ENCODE peak calls at places on chromosomes 12 and 14, in five cellular contexts. One of them, this sample, is unnamed.

GRCh38 chr14:104131968-104132732 is 6.2 kb upstream of the KIF26A start:
- DNase-seq in AG09309: no peak
- DNase-seq in GM12865: no peak
- DNase-seq in Panc1: no peak
- DNase-seq in neural crest cell: no peak
- DNase-seq in this sample: no peak

GRCh38 chr14:71206766-71207371 is 299.6 kb downstream of the PCNX1 start:
- DNase-seq in AG09309: peak; percentile 79
- DNase-seq in GM12865: no peak
- DNase-seq in Panc1: no peak
- DNase-seq in neural crest cell: no peak
- DNase-seq in this sample: peak; percentile 90

GRCh38 chr12:9143137-9143536 is 27.4 kb upstream of the A2M start:
- DNase-seq in neural crest cell: no peak
- DNase-seq in AG09309: no peak
- DNase-seq in Panc1: no peak
- DNase-seq in GM12865: no peak
- DNase-seq in this sample: no peak

GRCh38 chr12:126051611-126052107 is 986.4 kb downstream of the AACS start:
- DNase-seq in Panc1: no peak
- DNase-seq in GM12865: no peak
- DNase-seq in AG09309: peak; percentile 27
- DNase-seq in neural crest cell: no peak
- DNase-seq in this sample: peak; percentile 6

GRCh38 chr14:87241018-87241779 is 751.8 kb downstream of the GALC start:
- DNase-seq in neural crest cell: no peak
- DNase-seq in Panc1: no peak
- DNase-seq in AG09309: no peak
- DNase-seq in GM12865: no peak
- DNase-seq in this sample: no peak

GRCh38 chr12:18148961-18149360 is 59.0 kb upstream of the RERGL start:
- DNase-seq in GM12865: no peak
- DNase-seq in AG09309: no peak
- DNase-seq in Panc1: no peak
- DNase-seq in neural crest cell: no peak
- DNase-seq in this sample: no peak

GRCh38 chr12:69840727-69841126 is 15.7 kb downstream of the MYRFL start:
- DNase-seq in Panc1: no peak
- DNase-seq in GM12865: no peak
- DNase-seq in AG09309: no peak
- DNase-seq in neural crest cell: no peak
- DNase-seq in this sample: no peak

GRCh38 chr14:98957211-98958047 is 314.6 kb downstream of the BCL11B start:
- DNase-seq in GM12865: no peak
- DNase-seq in AG09309: peak; percentile 14
- DNase-seq in Panc1: no peak
- DNase-seq in neural crest cell: no peak
- DNase-seq in this sample: peak; percentile 92

GRCh38 chr14:64696355-64696844 is 7.8 kb upstream of the PLEKHG3 start:
- DNase-seq in AG09309: no peak
- DNase-seq in Panc1: no peak
- DNase-seq in neural crest cell: no peak
- DNase-seq in GM12865: no peak
- DNase-seq in this sample: no peak

GRCh38 chr12:6336859-6337744 is 4.8 kb downstream of the TNFRSF1A start:
- DNase-seq in neural crest cell: no peak
- DNase-seq in Panc1: no peak
- DNase-seq in AG09309: no peak
- DNase-seq in GM12865: peak; percentile 66
- DNase-seq in this sample: no peak

GRCh38 chr12:7806863-7807487 is 17.8 kb downstream of the NANOG start:
- DNase-seq in neural crest cell: peak; percentile 78
- DNase-seq in Panc1: peak; percentile 53
- DNase-seq in AG09309: peak; percentile 34
- DNase-seq in GM12865: peak; percentile 67
- DNase-seq in this sample: peak; percentile 67
- TF ChIP-seq CTCF in neural crest cell: peak; percentile 100
- TF ChIP-seq CTCF in Panc1: peak; percentile 83
- TF ChIP-seq CTCF in AG09309: peak; percentile 90
- TF ChIP-seq CTCF in GM12865: peak; percentile 94
- TF ChIP-seq CTCF in this sample: peak; percentile 99

GRCh38 chr12:3469711-3470110 is 21.3 kb upstream of the PRMT8 start:
- DNase-seq in GM12865: no peak
- DNase-seq in Panc1: no peak
- DNase-seq in neural crest cell: no peak
- DNase-seq in AG09309: no peak
- DNase-seq in this sample: no peak
- TF ChIP-seq CTCF in GM12865: no peak
- TF ChIP-seq CTCF in Panc1: no peak
- TF ChIP-seq CTCF in neural crest cell: no peak
- TF ChIP-seq CTCF in AG09309: no peak
- TF ChIP-seq CTCF in this sample: no peak

GRCh38 chr14:22226381-22226780 is 362.6 kb downstream of the DAD1 start:
- DNase-seq in Panc1: no peak
- DNase-seq in GM12865: peak; percentile 29
- DNase-seq in neural crest cell: no peak
- DNase-seq in AG09309: no peak
- DNase-seq in this sample: no peak
- TF ChIP-seq CTCF in Panc1: peak; percentile 19
- TF ChIP-seq CTCF in GM12865: peak; percentile 21
- TF ChIP-seq CTCF in neural crest cell: no peak
- TF ChIP-seq CTCF in AG09309: peak; percentile 4
- TF ChIP-seq CTCF in this sample: no peak

DNA sequence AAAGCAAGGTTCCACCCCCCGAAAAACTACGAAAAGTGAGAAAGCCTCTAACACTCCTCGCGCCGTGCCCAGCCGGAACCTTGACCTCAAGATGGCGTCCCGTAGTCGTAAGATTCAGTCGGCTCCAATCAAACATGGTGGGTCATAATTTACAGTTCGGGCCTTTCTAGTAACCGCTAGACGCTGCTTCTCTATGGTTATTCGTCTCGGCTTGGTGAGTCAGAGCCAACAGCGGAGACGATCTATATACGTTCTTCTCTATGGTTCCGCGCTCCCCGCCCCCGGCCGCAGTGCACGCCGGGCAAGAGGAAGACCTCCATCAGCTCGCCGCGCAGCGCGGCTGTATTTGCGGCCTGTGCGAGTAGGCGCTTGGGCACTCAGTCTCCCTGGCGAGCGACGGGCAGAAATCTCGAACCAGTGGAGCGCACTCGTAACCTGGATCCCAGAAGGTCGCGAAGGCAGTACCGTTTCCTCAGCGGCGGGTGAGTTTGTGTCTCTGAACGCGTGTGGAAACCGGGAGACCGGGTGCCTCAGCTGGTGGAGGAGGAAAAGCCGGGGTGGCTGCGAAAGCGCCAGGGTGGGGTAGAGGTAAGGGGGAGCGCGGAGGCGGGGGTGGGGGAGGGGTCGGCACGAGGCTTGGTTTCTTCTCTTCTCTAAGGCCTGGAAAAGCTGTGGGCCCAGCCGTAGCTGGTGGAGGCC is at the start of gene RBM25:
- DNase-seq in Panc1: peak; percentile 88
- DNase-seq in GM12865: peak; percentile 99
- DNase-seq in AG09309: peak; percentile 97
- DNase-seq in neural crest cell: peak; percentile 94
- DNase-seq in this sample: peak; percentile 99
- TF ChIP-seq CTCF in Panc1: no peak
- TF ChIP-seq CTCF in GM12865: no peak
- TF ChIP-seq CTCF in AG09309: no peak
- TF ChIP-seq CTCF in neural crest cell: no peak
- TF ChIP-seq CTCF in this sample: no peak

DNA sequence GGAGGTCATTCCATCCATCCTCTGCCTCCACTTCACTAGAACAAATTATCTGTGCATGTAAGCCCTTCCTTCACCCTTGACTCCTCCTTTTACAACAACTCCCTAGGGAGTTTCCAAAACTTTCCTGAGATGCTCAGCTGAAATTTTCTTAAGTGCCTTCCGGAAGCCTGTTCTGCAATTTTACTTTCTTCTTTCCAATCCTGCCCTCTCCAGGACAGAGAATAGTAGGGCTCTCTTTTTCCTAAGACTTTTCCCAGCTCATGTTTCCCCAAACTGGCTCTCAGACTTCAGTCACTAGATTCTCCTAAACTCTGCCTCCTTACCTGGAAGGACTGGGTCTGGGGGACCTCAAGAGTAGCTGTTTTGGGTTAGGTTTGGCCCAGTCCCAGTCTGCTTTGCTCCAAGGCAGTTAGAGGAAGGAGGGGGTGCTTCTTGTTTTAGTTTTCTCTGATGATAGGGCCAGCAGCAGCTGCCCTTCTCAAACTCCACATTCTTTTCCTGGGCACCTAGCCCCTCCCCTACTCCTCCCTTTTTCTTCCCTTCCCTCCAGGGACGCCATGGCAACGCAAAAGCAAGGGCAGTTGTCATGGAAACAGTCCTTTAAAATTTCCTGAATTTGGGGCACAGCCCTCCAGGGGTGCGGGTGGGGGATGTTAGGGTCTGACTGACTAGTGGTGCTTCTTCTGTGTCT is 17.1 kb downstream of the PPP1R1A start:
- DNase-seq in Panc1: no peak
- DNase-seq in neural crest cell: no peak
- DNase-seq in AG09309: no peak
- DNase-seq in GM12865: no peak
- DNase-seq in this sample: peak; percentile 59
- TF ChIP-seq CTCF in Panc1: no peak
- TF ChIP-seq CTCF in neural crest cell: no peak
- TF ChIP-seq CTCF in AG09309: no peak
- TF ChIP-seq CTCF in GM12865: no peak
- TF ChIP-seq CTCF in this sample: peak; percentile 53

DNA sequence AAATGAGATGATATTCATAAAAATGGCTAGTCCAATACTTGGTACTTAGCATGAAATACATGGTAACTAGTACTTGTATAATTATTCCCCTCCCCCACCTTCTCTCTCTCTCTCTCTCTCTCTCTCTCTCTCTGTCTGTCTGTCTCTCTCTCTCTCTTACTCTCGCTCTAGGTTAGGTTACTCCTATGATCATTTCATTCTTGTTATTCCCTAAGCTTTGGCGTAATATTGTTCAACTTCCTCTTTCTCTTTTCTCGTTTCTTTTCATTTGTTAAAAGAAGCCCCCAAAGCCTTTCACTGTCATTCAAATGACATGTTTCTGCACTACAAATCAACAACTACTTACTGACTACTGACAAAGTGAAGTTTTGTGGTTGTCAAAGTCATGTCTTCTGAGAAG is 89.8 kb downstream of the GRIP1 start:
- DNase-seq in neural crest cell: no peak
- DNase-seq in GM12865: no peak
- DNase-seq in Panc1: no peak
- DNase-seq in AG09309: no peak
- DNase-seq in this sample: no peak
- TF ChIP-seq CTCF in neural crest cell: no peak
- TF ChIP-seq CTCF in GM12865: no peak
- TF ChIP-seq CTCF in Panc1: no peak
- TF ChIP-seq CTCF in AG09309: no peak
- TF ChIP-seq CTCF in this sample: no peak

GRCh38 chr12:107369679-107370078 is 276.3 kb upstream of the CRY1 start:
- DNase-seq in Panc1: no peak
- DNase-seq in GM12865: peak; percentile 16
- DNase-seq in neural crest cell: no peak
- DNase-seq in AG09309: no peak
- DNase-seq in this sample: no peak

GRCh38 chr12:107375231-107375630 is 281.9 kb upstream of the CRY1 start:
- DNase-seq in AG09309: no peak
- DNase-seq in GM12865: no peak
- DNase-seq in neural crest cell: no peak
- DNase-seq in Panc1: no peak
- DNase-seq in this sample: no peak

GRCh38 chr12:107374136-107374535 is 280.8 kb upstream of the CRY1 start:
- DNase-seq in Panc1: no peak
- DNase-seq in neural crest cell: no peak
- DNase-seq in AG09309: no peak
- DNase-seq in GM12865: no peak
- DNase-seq in this sample: no peak

GRCh38 chr12:107373238-107373809 is 280.0 kb upstream of the CRY1 start:
- DNase-seq in GM12865: no peak
- DNase-seq in neural crest cell: no peak
- DNase-seq in AG09309: no peak
- DNase-seq in Panc1: no peak
- DNase-seq in this sample: no peak

GRCh38 chr12:107372229-107372658 is 278.9 kb upstream of the CRY1 start:
- DNase-seq in AG09309: no peak
- DNase-seq in Panc1: no peak
- DNase-seq in GM12865: peak; percentile 5
- DNase-seq in neural crest cell: no peak
- DNase-seq in this sample: peak; percentile 63
- TF ChIP-seq CTCF in AG09309: no peak
- TF ChIP-seq CTCF in Panc1: no peak
- TF ChIP-seq CTCF in GM12865: no peak
- TF ChIP-seq CTCF in neural crest cell: no peak
- TF ChIP-seq CTCF in this sample: no peak

GRCh38 chr12:52363111-52363679 is 4.1 kb downstream of the KRT85 start:
- DNase-seq in neural crest cell: no peak
- DNase-seq in GM12865: no peak
- DNase-seq in AG09309: no peak
- DNase-seq in Panc1: no peak
- DNase-seq in this sample: no peak

GRCh38 chr12:52364061-52364460 is 3.2 kb downstream of the KRT85 start:
- DNase-seq in Panc1: no peak
- DNase-seq in GM12865: no peak
- DNase-seq in AG09309: no peak
- DNase-seq in neural crest cell: no peak
- DNase-seq in this sample: no peak

GRCh38 chr12:52360663-52361271 is 6.5 kb downstream of the KRT85 start:
- DNase-seq in Panc1: no peak
- DNase-seq in neural crest cell: no peak
- DNase-seq in AG09309: no peak
- DNase-seq in GM12865: no peak
- DNase-seq in this sample: no peak

GRCh38 chr12:52361553-52361952 is 5.7 kb downstream of the KRT85 start:
- DNase-seq in GM12865: no peak
- DNase-seq in Panc1: no peak
- DNase-seq in neural crest cell: no peak
- DNase-seq in AG09309: no peak
- DNase-seq in this sample: no peak

DNA sequence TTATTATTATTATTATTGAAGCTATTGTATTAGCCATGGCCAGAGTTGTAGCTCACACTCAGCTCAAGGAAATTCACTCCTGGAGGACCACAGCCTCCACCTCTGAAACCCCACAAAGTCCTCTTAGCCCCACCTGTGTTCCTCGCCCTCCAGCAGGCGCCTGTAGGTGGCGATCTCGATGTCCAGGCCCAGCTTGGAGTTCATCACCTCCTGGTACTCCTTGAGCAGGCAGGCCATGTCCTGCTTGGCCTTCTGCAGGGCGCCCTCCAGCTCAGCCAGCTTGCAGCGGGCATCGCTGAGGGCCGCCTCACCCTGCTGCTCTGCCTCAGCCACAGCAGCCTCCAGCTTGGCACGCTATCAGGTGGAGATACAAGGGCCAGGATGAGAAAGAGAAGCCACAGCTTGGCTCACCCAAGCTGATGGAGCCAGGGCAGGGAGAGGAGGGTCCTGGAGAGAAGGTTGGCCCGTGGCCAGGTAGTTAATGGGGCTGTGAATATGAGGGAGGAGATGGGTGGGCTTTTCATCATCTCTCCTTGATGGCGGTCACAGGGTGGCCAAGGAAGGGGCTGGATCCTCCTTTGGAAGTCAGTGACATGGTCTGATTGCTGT is 5.1 kb downstream of the KRT85 start:
- DNase-seq in neural crest cell: no peak
- DNase-seq in Panc1: no peak
- DNase-seq in GM12865: peak; percentile 9
- DNase-seq in AG09309: no peak
- DNase-seq in this sample: no peak
- TF ChIP-seq CTCF in neural crest cell: peak; percentile 29
- TF ChIP-seq CTCF in Panc1: peak; percentile 68
- TF ChIP-seq CTCF in GM12865: peak; percentile 29
- TF ChIP-seq CTCF in AG09309: no peak
- TF ChIP-seq CTCF in this sample: no peak